ENCODE peak calls at places on chromosome 4, in four cellular contexts. O, E, R and K are unnamed samples.

GRCh38 chr4:103626296-103626695 is 93.5 kb downstream of the TACR3 start:
- DNase-seq in O (no peak), R (no peak), E (no peak), K (no peak)

GRCh38 chr4:183842134-183842838 is 62.8 kb upstream of the STOX2 start:
- DNase-seq in E (no peak), O (no peak), R (no peak), K (no peak)

GRCh38 chr4:59612235-59612634 is 1587.9 kb upstream of the ADGRL3 start:
- DNase-seq in R (no peak), E (no peak), O (no peak), K (no peak)

GRCh38 chr4:3250956-3251690 is 2.2 kb downstream of the MSANTD1 start:
- DNase-seq in R (no peak), E (no peak), O (peak), K (no peak)

GRCh38 chr4:139299536-139299935 is 1.8 kb upstream of the NAA15 start:
- DNase-seq in O (no peak), R (no peak), E (no peak), K (no peak)

GRCh38 chr4:98162696-98163095 is 19.4 kb upstream of the STPG2 start:
- DNase-seq in E (no peak), O (no peak), R (no peak), K (no peak)

GRCh38 chr4:38902695-38903094 is 35.1 kb downstream of the FAM114A1 start:
- DNase-seq in R (no peak), O (no peak), E (no peak), K (no peak)

GRCh38 chr4:8310306-8310705 is 40.8 kb downstream of the HTRA3 start:
- DNase-seq in R (no peak), O (peak), E (no peak), K (no peak)

GRCh38 chr4:173040200-173040599 is 128.4 kb upstream of the GALNT7 start:
- DNase-seq in O (no peak), R (no peak), E (no peak), K (no peak)

GRCh38 chr4:63919636-63920365 is 489.4 kb downstream of the TECRL start:
- DNase-seq in R (no peak), O (no peak), E (no peak), K (no peak)

GRCh38 chr4:142817442-142817841 is 28.7 kb downstream of the INPP4B start:
- DNase-seq in O (no peak), R (no peak), E (no peak), K (no peak)

GRCh38 chr4:7614350-7614949 is 179.7 kb upstream of the PSAPL1 start:
- DNase-seq in R (no peak), O (no peak), E (no peak), K (no peak)

GRCh38 chr4:67549123-67549522 is 3.8 kb upstream of the CENPC start:
- DNase-seq in R (no peak), E (no peak), O (no peak), K (no peak)

GRCh38 chr4:32268949-32269348 is 1548.8 kb downstream of the PCDH7 start:
- DNase-seq in R (no peak), O (no peak), E (no peak), K (no peak)
- TF ChIP-seq CTCF in R (no peak), O (no peak), E (peak), K (no peak)

GRCh38 chr4:80592950-80593349 is 257.4 kb downstream of the CFAP299 start:
- DNase-seq in E (no peak), O (no peak), R (no peak), K (no peak)
- TF ChIP-seq CTCF in E (no peak), O (peak), R (no peak), K (no peak)

GRCh38 chr4:5462896-5463295 is 245.5 kb downstream of the EVC2 start:
- DNase-seq in O (no peak), R (no peak), E (peak), K (no peak)
- TF ChIP-seq CTCF in O (no peak), R (no peak), E (no peak), K (no peak)

GRCh38 chr4:153211986-153212720 is 7.9 kb downstream of the TRIM2 start:
- DNase-seq in R (no peak), E (no peak), O (no peak), K (no peak)
- TF ChIP-seq CTCF in R (no peak), E (no peak), O (no peak), K (no peak)

GRCh38 chr4:169940460-169940859 is 85.7 kb downstream of the MFAP3L start:
- DNase-seq in O (peak), E (no peak), R (no peak), K (no peak)
- TF ChIP-seq CTCF in O (peak), E (no peak), R (no peak), K (no peak)

GRCh38 chr4:86482851-86483490 is 111.1 kb upstream of the PTPN13 start:
- DNase-seq in O (peak), R (no peak), E (no peak), K (no peak)
- TF ChIP-seq CTCF in O (peak), R (no peak), E (peak), K (no peak)

DNA sequence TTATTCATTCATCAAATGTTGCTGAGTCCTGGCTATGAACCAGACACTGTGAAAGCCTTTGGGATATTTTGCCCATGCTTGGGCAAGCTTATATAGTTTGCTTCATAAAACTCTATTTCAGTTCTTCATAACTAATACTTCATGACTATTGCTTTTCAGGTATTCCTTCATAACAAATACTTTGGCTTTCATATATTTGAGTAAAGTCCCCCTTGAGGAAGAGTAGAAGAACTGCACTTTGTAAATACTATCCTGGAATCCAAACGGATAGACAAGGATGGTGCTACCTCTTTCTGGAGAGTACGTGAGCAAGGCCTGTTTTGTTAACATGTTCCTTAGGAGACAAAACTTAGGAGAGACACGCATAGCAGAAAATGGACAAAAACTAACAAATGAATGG is 1.7 kb upstream of the AFP start:
- DNase-seq in O (no peak), R (no peak), E (no peak), K (no peak)
- TF ChIP-seq CTCF in O (peak), R (peak), E (peak), K (no peak)

GRCh38 chr4:43425206-43425605 is 532.7 kb downstream of the GRXCR1 start:
- DNase-seq in E (no peak), R (no peak), O (no peak), K (no peak)

GRCh38 chr4:43423276-43423675 is 530.8 kb downstream of the GRXCR1 start:
- DNase-seq in E (no peak), R (no peak), O (no peak), K (no peak)
- TF ChIP-seq CTCF in E (no peak), R (no peak), O (no peak), K (no peak)

DNA sequence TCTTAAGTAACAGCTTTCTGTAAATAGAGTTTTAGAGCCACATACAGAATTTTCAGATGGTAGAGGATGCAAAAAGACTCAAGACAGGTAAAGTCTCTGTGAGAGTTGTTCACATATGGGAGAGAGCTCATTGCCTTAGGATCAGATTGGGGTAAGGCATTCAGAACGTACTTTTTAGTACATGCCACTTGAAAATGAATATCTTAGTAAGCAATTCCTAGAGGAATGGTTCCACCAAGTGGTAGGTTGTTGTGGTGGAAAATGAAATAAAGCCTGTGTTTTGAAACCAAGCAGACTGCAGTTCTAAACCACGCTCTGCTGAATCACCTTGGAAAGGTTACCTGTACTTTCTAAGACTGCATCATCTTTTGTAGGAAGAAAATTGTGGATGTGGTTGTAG is 547.0 kb upstream of the LCORL start:
- DNase-seq in R (no peak), E (no peak), O (no peak), K (no peak)
- TF ChIP-seq CTCF in R (no peak), E (peak), O (no peak), K (no peak)

GRCh38 chr4:177367336-177367735 is 57.7 kb downstream of the NEIL3 start:
- DNase-seq in R (no peak), O (no peak), E (no peak), K (no peak)
- TF ChIP-seq CTCF in R (peak), O (no peak), E (no peak), K (no peak)